ENCODE peak calls at places on chromosomes 12 and 14, in nine cellular contexts. One of them, this sample, is unnamed. For H3K4me1, the result is how much of the 10 kb centered on the place peaks cover.

GRCh38 chr12:65192963-65193516 is 23.7 kb downstream of the LEMD3 start:
- DNase-seq in tibial artery: no peak
- DNase-seq in sigmoid colon: no peak
- DNase-seq in prostate gland: no peak
- DNase-seq in lung: no peak
- DNase-seq in upper lobe of right lung: no peak
- DNase-seq in GM23248: no peak
- DNase-seq in left ventricle myocardium inferior: no peak
- DNase-seq in PC-9: no peak
- DNase-seq in this sample: no peak

GRCh38 chr12:2772370-2772769 is 22.4 kb upstream of the FKBP4 start:
- DNase-seq in prostate gland: no peak
- DNase-seq in PC-9: no peak
- DNase-seq in upper lobe of right lung: no peak
- DNase-seq in lung: no peak
- DNase-seq in tibial artery: no peak
- DNase-seq in left ventricle myocardium inferior: no peak
- DNase-seq in GM23248: no peak
- DNase-seq in sigmoid colon: no peak
- DNase-seq in this sample: no peak

GRCh38 chr12:107990325-107990724 is 138.8 kb upstream of the WSCD2 start:
- DNase-seq in upper lobe of right lung: peak
- DNase-seq in prostate gland: peak
- DNase-seq in left ventricle myocardium inferior: peak
- DNase-seq in sigmoid colon: no peak
- DNase-seq in PC-9: peak
- DNase-seq in tibial artery: no peak
- DNase-seq in lung: no peak
- DNase-seq in GM23248: peak
- DNase-seq in this sample: no peak

GRCh38 chr12:91043408-91043807 is 14.4 kb downstream of the KERA start:
- DNase-seq in GM23248: no peak
- DNase-seq in lung: no peak
- DNase-seq in prostate gland: no peak
- DNase-seq in PC-9: no peak
- DNase-seq in sigmoid colon: no peak
- DNase-seq in tibial artery: no peak
- DNase-seq in left ventricle myocardium inferior: no peak
- DNase-seq in upper lobe of right lung: no peak
- DNase-seq in this sample: no peak

GRCh38 chr12:120851444-120851843 is 52.7 kb downstream of the SPPL3 start:
- DNase-seq in prostate gland: no peak
- DNase-seq in GM23248: no peak
- DNase-seq in left ventricle myocardium inferior: no peak
- DNase-seq in sigmoid colon: no peak
- DNase-seq in tibial artery: no peak
- DNase-seq in upper lobe of right lung: no peak
- DNase-seq in PC-9: no peak
- DNase-seq in lung: no peak
- DNase-seq in this sample: no peak

GRCh38 chr12:109961612-109962011 is 34.6 kb downstream of the GIT2 start:
- DNase-seq in left ventricle myocardium inferior: no peak
- DNase-seq in prostate gland: no peak
- DNase-seq in lung: no peak
- DNase-seq in PC-9: no peak
- DNase-seq in GM23248: peak
- DNase-seq in upper lobe of right lung: no peak
- DNase-seq in sigmoid colon: no peak
- DNase-seq in tibial artery: no peak
- DNase-seq in this sample: no peak

GRCh38 chr12:98294426-98294825 is 221.0 kb upstream of the TMPO start:
- DNase-seq in GM23248: no peak
- DNase-seq in sigmoid colon: no peak
- DNase-seq in lung: no peak
- DNase-seq in left ventricle myocardium inferior: no peak
- DNase-seq in tibial artery: no peak
- DNase-seq in upper lobe of right lung: no peak
- DNase-seq in PC-9: no peak
- DNase-seq in prostate gland: no peak
- DNase-seq in this sample: no peak

GRCh38 chr12:93135286-93136239 is 206.5 kb upstream of the EEA1 start:
- DNase-seq in PC-9: no peak
- DNase-seq in left ventricle myocardium inferior: no peak
- DNase-seq in prostate gland: peak
- DNase-seq in upper lobe of right lung: no peak
- DNase-seq in tibial artery: no peak
- DNase-seq in sigmoid colon: no peak
- DNase-seq in lung: no peak
- DNase-seq in GM23248: peak
- DNase-seq in this sample: no peak

GRCh38 chr12:42370013-42370412 is 44.0 kb downstream of the PPHLN1 start:
- DNase-seq in upper lobe of right lung: no peak
- DNase-seq in GM23248: no peak
- DNase-seq in sigmoid colon: no peak
- DNase-seq in lung: no peak
- DNase-seq in left ventricle myocardium inferior: no peak
- DNase-seq in prostate gland: no peak
- DNase-seq in PC-9: no peak
- DNase-seq in tibial artery: no peak
- DNase-seq in this sample: no peak

GRCh38 chr12:92973614-92974013 is 44.5 kb upstream of the EEA1 start:
- DNase-seq in tibial artery: no peak
- DNase-seq in PC-9: no peak
- DNase-seq in upper lobe of right lung: no peak
- DNase-seq in GM23248: peak
- DNase-seq in sigmoid colon: no peak
- DNase-seq in left ventricle myocardium inferior: no peak
- DNase-seq in lung: no peak
- DNase-seq in prostate gland: no peak
- DNase-seq in this sample: no peak

GRCh38 chr12:4862809-4863208 is 46.9 kb upstream of the KCNA1 start:
- DNase-seq in left ventricle myocardium inferior: no peak
- DNase-seq in lung: no peak
- DNase-seq in sigmoid colon: no peak
- DNase-seq in prostate gland: no peak
- DNase-seq in PC-9: no peak
- DNase-seq in GM23248: no peak
- DNase-seq in upper lobe of right lung: no peak
- DNase-seq in tibial artery: no peak
- DNase-seq in this sample: no peak

GRCh38 chr12:57745485-57745881 is 644 bp downstream of the TSPAN31 start:
- DNase-seq in left ventricle myocardium inferior: no peak
- DNase-seq in prostate gland: no peak
- DNase-seq in tibial artery: no peak
- DNase-seq in GM23248: peak
- DNase-seq in lung: no peak
- DNase-seq in upper lobe of right lung: no peak
- DNase-seq in sigmoid colon: peak
- DNase-seq in PC-9: no peak
- DNase-seq in this sample: no peak

GRCh38 chr14:59631237-59631636 is 54.6 kb upstream of the CCDC175 start:
- DNase-seq in tibial artery: no peak
- DNase-seq in PC-9: no peak
- DNase-seq in sigmoid colon: no peak
- DNase-seq in upper lobe of right lung: no peak
- DNase-seq in prostate gland: no peak
- DNase-seq in GM23248: peak
- DNase-seq in lung: no peak
- DNase-seq in left ventricle myocardium inferior: no peak
- DNase-seq in this sample: no peak

GRCh38 chr12:1332327-1332726 is 262.1 kb downstream of the FBXL14 start:
- DNase-seq in prostate gland: peak
- DNase-seq in lung: no peak
- DNase-seq in tibial artery: no peak
- DNase-seq in sigmoid colon: no peak
- DNase-seq in GM23248: no peak
- DNase-seq in upper lobe of right lung: no peak
- DNase-seq in left ventricle myocardium inferior: no peak
- DNase-seq in PC-9: peak
- DNase-seq in this sample: no peak

GRCh38 chr12:69330475-69331473 is 17.4 kb upstream of the LYZ start:
- DNase-seq in GM23248: peak
- DNase-seq in tibial artery: no peak
- DNase-seq in prostate gland: peak
- DNase-seq in upper lobe of right lung: peak
- DNase-seq in left ventricle myocardium inferior: no peak
- DNase-seq in lung: no peak
- DNase-seq in sigmoid colon: no peak
- DNase-seq in PC-9: peak
- DNase-seq in this sample: peak

GRCh38 chr14:31188744-31189143 is 18.8 kb downstream of the HECTD1 start:
- DNase-seq in tibial artery: no peak
- DNase-seq in prostate gland: no peak
- DNase-seq in PC-9: no peak
- DNase-seq in upper lobe of right lung: no peak
- DNase-seq in left ventricle myocardium inferior: no peak
- DNase-seq in GM23248: no peak
- DNase-seq in sigmoid colon: no peak
- DNase-seq in lung: no peak
- DNase-seq in this sample: no peak

DNA sequence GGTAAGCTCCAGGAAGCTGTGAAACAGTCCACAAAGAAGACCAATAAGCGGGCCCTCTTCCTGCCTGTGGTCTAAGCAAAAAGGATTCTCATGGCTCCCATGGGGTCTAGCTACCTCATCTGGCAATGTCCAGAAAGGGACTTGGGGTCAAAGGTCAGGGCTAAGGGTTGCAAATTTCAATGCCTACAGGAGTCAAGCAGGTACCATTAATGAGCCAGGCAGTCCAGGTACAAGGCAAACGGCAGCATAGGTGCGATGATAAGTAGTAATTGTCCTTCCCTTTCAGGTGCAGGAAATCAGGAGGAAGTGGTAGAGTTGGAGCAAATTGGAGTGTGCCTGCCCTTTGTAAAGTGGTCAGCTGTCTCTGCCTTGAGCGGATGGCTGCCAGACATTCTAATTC is 6.4 kb upstream of the LACRT start:
- DNase-seq in prostate gland: no peak
- DNase-seq in tibial artery: no peak
- DNase-seq in PC-9: no peak
- DNase-seq in sigmoid colon: no peak
- DNase-seq in lung: no peak
- DNase-seq in upper lobe of right lung: no peak
- DNase-seq in left ventricle myocardium inferior: no peak
- DNase-seq in GM23248: no peak
- DNase-seq in this sample: no peak
- H3K27ac ChIP-seq in prostate gland: no peak
- H3K27ac ChIP-seq in tibial artery: no peak
- H3K27ac ChIP-seq in PC-9: no peak
- H3K27ac ChIP-seq in sigmoid colon: no peak
- H3K27ac ChIP-seq in lung: no peak
- H3K27ac ChIP-seq in upper lobe of right lung: no peak
- H3K27ac ChIP-seq in left ventricle myocardium inferior: no peak
- H3K27ac ChIP-seq in GM23248: no peak
- H3K27ac ChIP-seq in this sample: no peak

GRCh38 chr14:77005559-77005958 is 22.9 kb downstream of the IRF2BPL start:
- DNase-seq in GM23248: no peak
- DNase-seq in upper lobe of right lung: no peak
- DNase-seq in prostate gland: no peak
- DNase-seq in tibial artery: no peak
- DNase-seq in left ventricle myocardium inferior: no peak
- DNase-seq in lung: no peak
- DNase-seq in PC-9: no peak
- DNase-seq in sigmoid colon: no peak
- DNase-seq in this sample: no peak
- H3K4me1 ChIP-seq in GM23248: under half
- H3K4me1 ChIP-seq in upper lobe of right lung: under half
- H3K4me1 ChIP-seq in prostate gland: under half
- H3K4me1 ChIP-seq in tibial artery: half or more
- H3K4me1 ChIP-seq in left ventricle myocardium inferior: under half
- H3K4me1 ChIP-seq in lung: under half
- H3K4me1 ChIP-seq in PC-9: half or more
- H3K4me1 ChIP-seq in sigmoid colon: under half
- H3K4me1 ChIP-seq in this sample: under half

DNA sequence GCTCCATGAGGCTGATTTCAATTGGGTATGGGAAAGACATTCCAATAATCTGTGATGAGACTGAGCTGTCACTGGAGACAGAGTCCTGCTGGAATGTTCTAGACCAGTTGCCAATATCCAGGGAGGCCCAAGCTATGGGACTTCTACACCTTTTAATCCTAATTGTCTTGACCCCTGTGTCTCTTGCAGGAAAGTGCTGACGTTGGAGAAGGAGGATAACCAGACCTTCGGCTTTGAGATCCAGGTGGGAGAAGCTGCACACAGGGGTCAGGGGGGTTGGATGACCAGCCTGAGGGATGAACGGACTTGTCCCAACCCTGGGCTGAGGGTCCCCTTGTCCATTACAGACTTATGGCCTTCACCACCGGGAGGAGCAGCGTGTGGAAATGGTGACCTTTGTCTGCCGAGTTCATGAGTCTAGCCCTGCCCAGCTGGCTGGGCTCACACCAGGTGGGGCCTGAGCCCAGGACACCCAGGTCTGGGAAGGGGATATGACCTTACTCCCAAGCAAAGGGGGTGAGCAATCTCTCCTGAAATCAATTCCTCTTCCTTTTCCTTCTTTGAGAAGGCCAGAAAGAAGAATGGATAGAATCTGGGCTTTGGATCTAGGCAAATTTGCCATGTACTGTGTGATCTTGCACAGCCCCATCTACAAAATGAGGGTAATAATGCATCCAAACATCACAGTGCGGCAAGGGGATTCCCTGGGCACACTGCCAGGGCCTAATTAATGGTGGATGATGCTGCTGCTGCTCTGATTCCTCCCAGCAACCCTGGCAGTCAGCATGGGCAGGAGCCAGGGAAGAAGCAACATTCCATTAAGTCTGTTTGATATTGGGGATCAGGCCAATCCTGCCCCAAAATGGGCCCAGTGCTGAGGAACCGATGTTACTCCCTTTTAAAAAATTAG is 4.2 kb downstream of the TAMALIN start:
- DNase-seq in sigmoid colon: no peak
- DNase-seq in lung: no peak
- DNase-seq in upper lobe of right lung: no peak
- DNase-seq in prostate gland: no peak
- DNase-seq in tibial artery: no peak
- DNase-seq in GM23248: no peak
- DNase-seq in left ventricle myocardium inferior: no peak
- DNase-seq in PC-9: no peak
- DNase-seq in this sample: no peak
- H3K27ac ChIP-seq in sigmoid colon: peak
- H3K27ac ChIP-seq in lung: peak
- H3K27ac ChIP-seq in upper lobe of right lung: peak
- H3K27ac ChIP-seq in prostate gland: peak
- H3K27ac ChIP-seq in tibial artery: peak
- H3K27ac ChIP-seq in GM23248: peak
- H3K27ac ChIP-seq in left ventricle myocardium inferior: peak
- H3K27ac ChIP-seq in PC-9: no peak
- H3K27ac ChIP-seq in this sample: no peak

DNA sequence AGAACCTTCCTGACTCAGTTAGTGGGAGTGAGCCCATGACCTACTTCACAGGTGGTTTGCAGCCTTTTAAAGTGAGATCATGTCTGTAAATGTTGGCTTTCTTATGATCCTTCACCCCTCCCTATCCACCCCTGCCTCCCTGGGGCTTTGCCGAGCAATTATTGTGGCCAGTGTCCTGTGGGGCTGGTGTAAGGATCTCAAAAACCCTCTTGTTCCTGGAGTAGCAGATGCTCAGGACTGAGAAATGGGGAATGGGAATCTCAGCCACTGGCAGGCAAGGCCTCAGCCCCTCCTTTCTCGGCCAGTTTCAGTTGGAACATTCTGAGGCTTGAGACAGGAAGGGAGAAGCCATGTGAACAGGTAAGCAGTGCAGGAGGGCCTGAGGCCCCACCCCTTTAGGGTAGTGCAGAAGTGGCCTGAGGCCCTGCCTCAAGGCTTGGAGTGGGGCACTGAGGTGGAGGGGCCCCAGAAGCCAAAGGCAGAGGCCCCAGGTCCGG is 53.8 kb downstream of the PLEKHG3 start:
- DNase-seq in sigmoid colon: no peak
- DNase-seq in GM23248: peak
- DNase-seq in PC-9: peak
- DNase-seq in tibial artery: peak
- DNase-seq in lung: no peak
- DNase-seq in upper lobe of right lung: no peak
- DNase-seq in prostate gland: no peak
- DNase-seq in left ventricle myocardium inferior: no peak
- DNase-seq in this sample: no peak
- H3K4me1 ChIP-seq in sigmoid colon: under half
- H3K4me1 ChIP-seq in GM23248: under half
- H3K4me1 ChIP-seq in PC-9: half or more
- H3K4me1 ChIP-seq in tibial artery: half or more
- H3K4me1 ChIP-seq in lung: under half
- H3K4me1 ChIP-seq in upper lobe of right lung: under half
- H3K4me1 ChIP-seq in prostate gland: under half
- H3K4me1 ChIP-seq in left ventricle myocardium inferior: half or more
- H3K4me1 ChIP-seq in this sample: half or more